ENCODE peak calls at places on chromosome 12, in four cellular contexts. One of them, this sample, is unnamed.

GRCh38 chr12:76020731-76021672 is 10.6 kb downstream of the PHLDA1 start:
- DNase-seq in psoas muscle: no peak
- DNase-seq in CD8-positive, alpha-beta memory T cell: peak
- DNase-seq in tibial artery: no peak
- DNase-seq in this sample: no peak

GRCh38 chr12:120236124-120236398 is 29.5 kb downstream of the PXN start:
- DNase-seq in psoas muscle: peak
- DNase-seq in CD8-positive, alpha-beta memory T cell: no peak
- DNase-seq in tibial artery: no peak
- DNase-seq in this sample: no peak

GRCh38 chr12:100591979-100592378 is 18.5 kb downstream of the GAS2L3 start:
- DNase-seq in psoas muscle: no peak
- DNase-seq in CD8-positive, alpha-beta memory T cell: no peak
- DNase-seq in tibial artery: no peak
- DNase-seq in this sample: no peak

GRCh38 chr12:12612403-12612802 is 727 bp downstream of the CREBL2 start:
- DNase-seq in psoas muscle: no peak
- DNase-seq in CD8-positive, alpha-beta memory T cell: peak
- DNase-seq in tibial artery: no peak
- DNase-seq in this sample: no peak

GRCh38 chr12:51218607-51219161 is 822 bp upstream of the POU6F1 start:
- DNase-seq in psoas muscle: no peak
- DNase-seq in CD8-positive, alpha-beta memory T cell: no peak
- DNase-seq in tibial artery: no peak
- DNase-seq in this sample: no peak

GRCh38 chr12:41619705-41620104 is 431.6 kb downstream of the PDZRN4 start:
- DNase-seq in psoas muscle: no peak
- DNase-seq in CD8-positive, alpha-beta memory T cell: no peak
- DNase-seq in tibial artery: no peak
- DNase-seq in this sample: no peak

GRCh38 chr12:54337854-54338650 is 13.1 kb downstream of the COPZ1 start:
- DNase-seq in psoas muscle: no peak
- DNase-seq in CD8-positive, alpha-beta memory T cell: no peak
- DNase-seq in tibial artery: no peak
- DNase-seq in this sample: no peak

GRCh38 chr12:78802593-78802992 is 62.0 kb upstream of the SYT1 start:
- DNase-seq in psoas muscle: no peak
- DNase-seq in CD8-positive, alpha-beta memory T cell: no peak
- DNase-seq in tibial artery: no peak
- DNase-seq in this sample: no peak

GRCh38 chr12:105369014-105369413 is 38.5 kb downstream of the C12orf75 start:
- DNase-seq in psoas muscle: no peak
- DNase-seq in CD8-positive, alpha-beta memory T cell: no peak
- DNase-seq in tibial artery: no peak
- DNase-seq in this sample: no peak

DNA sequence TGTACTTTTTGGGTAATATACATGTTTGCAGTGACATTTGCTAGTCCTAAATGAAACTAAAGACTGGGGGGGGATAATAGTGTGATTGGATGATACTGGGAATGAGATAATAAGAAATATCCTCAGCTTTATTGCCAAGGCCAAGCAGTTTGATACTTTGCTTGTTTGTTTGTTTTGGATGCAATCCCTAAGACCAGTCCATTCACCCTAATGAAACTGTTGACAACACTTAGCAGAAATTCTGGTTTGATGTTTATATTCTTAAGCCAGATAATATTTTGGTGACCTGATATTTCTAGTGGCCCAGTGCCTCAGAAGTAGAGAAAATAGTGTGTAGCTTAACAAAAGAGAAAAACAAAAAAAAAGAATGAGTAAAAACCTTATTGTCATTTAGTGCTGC is 1.8 kb downstream of the PHC1 start:
- DNase-seq in psoas muscle: no peak
- DNase-seq in CD8-positive, alpha-beta memory T cell: no peak
- DNase-seq in tibial artery: no peak
- DNase-seq in this sample: no peak
- H3K4me3 ChIP-seq in psoas muscle: no peak
- H3K4me3 ChIP-seq in CD8-positive, alpha-beta memory T cell: no peak
- H3K4me3 ChIP-seq in tibial artery: no peak
- H3K4me3 ChIP-seq in this sample: no peak

DNA sequence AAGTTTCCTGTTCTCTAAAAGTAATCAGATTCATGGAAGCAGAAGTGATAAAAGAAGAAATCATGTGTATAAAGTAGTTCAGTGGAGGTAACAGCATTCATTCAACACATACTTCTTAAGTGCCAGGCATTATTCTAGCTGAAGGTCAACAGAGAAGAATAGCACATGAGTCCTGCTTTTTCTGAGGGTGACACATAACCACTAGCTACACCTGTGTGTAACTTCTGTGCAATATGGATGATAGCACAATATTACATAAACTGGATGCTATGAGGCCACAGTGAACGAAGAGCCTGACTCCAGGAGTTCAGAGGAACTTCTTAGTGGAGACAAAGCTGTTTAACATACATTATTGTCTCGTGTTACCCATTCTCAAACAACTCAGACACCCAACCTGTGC is 114.3 kb upstream of the PCED1B start:
- DNase-seq in psoas muscle: no peak
- DNase-seq in CD8-positive, alpha-beta memory T cell: no peak
- DNase-seq in tibial artery: no peak
- DNase-seq in this sample: no peak
- H3K4me3 ChIP-seq in psoas muscle: peak
- H3K4me3 ChIP-seq in CD8-positive, alpha-beta memory T cell: no peak
- H3K4me3 ChIP-seq in tibial artery: no peak
- H3K4me3 ChIP-seq in this sample: no peak

DNA sequence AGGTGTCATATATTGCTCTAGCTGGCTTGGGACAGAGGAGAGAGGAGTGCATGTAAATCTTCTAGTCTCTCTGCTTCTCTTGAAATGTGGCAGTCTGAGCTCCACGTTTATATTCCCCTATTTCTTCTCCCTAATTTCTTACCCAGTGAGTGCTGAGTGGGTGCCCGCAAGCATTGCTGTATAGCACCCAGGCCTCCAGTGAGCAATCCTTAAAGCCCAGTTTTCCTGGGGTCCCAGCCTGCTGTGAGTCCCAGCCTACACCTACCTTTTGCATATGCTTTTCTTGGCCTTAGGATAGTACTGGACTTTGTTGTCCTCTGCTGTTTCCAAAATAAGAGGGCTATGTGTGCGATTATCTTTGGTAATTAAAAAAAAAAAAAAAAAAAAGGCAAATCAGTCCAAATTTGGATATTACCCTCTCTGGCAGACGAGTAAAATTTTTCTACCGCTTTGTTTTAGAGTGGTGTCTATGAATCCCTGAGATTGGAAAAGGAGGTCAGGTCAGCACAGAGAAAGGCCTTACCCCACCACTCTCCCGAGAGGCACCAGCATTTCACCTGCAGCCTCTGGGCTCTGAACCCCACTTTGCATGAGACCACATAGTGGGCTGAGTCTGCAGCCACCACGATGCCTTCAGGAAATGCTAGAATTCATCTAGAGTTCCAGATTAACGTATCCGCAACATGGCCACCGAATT is 1.1 kb downstream of the MGST1 start:
- DNase-seq in psoas muscle: no peak
- DNase-seq in CD8-positive, alpha-beta memory T cell: no peak
- DNase-seq in tibial artery: no peak
- DNase-seq in this sample: no peak
- H3K4me3 ChIP-seq in psoas muscle: peak
- H3K4me3 ChIP-seq in CD8-positive, alpha-beta memory T cell: no peak
- H3K4me3 ChIP-seq in tibial artery: peak
- H3K4me3 ChIP-seq in this sample: peak

GRCh38 chr12:50033317-50033679 is 8.0 kb upstream of the RACGAP1 start:
- DNase-seq in psoas muscle: no peak
- DNase-seq in CD8-positive, alpha-beta memory T cell: no peak
- DNase-seq in tibial artery: no peak
- DNase-seq in this sample: peak
- H3K4me3 ChIP-seq in psoas muscle: peak
- H3K4me3 ChIP-seq in CD8-positive, alpha-beta memory T cell: no peak
- H3K4me3 ChIP-seq in tibial artery: peak
- H3K4me3 ChIP-seq in this sample: peak

GRCh38 chr12:82873309-82873708 is 186.6 kb downstream of the TMTC2 start:
- DNase-seq in psoas muscle: no peak
- DNase-seq in CD8-positive, alpha-beta memory T cell: no peak
- DNase-seq in tibial artery: no peak
- DNase-seq in this sample: no peak

GRCh38 chr12:82866946-82867345 is 180.2 kb downstream of the TMTC2 start:
- DNase-seq in psoas muscle: no peak
- DNase-seq in CD8-positive, alpha-beta memory T cell: no peak
- DNase-seq in tibial artery: no peak
- DNase-seq in this sample: no peak

GRCh38 chr12:82873951-82874350 is 187.2 kb downstream of the TMTC2 start:
- DNase-seq in psoas muscle: no peak
- DNase-seq in CD8-positive, alpha-beta memory T cell: no peak
- DNase-seq in tibial artery: no peak
- DNase-seq in this sample: no peak

GRCh38 chr12:82867782-82868505 is 181.2 kb downstream of the TMTC2 start:
- DNase-seq in psoas muscle: no peak
- DNase-seq in CD8-positive, alpha-beta memory T cell: no peak
- DNase-seq in tibial artery: no peak
- DNase-seq in this sample: no peak

GRCh38 chr12:82870825-82871377 is 184.2 kb downstream of the TMTC2 start:
- DNase-seq in psoas muscle: no peak
- DNase-seq in CD8-positive, alpha-beta memory T cell: no peak
- DNase-seq in tibial artery: no peak
- DNase-seq in this sample: no peak
- H3K4me3 ChIP-seq in psoas muscle: no peak
- H3K4me3 ChIP-seq in CD8-positive, alpha-beta memory T cell: no peak
- H3K4me3 ChIP-seq in tibial artery: no peak
- H3K4me3 ChIP-seq in this sample: no peak

GRCh38 chr12:57553343-57554202 is 3.7 kb downstream of the KIF5A start:
- DNase-seq in psoas muscle: no peak
- DNase-seq in CD8-positive, alpha-beta memory T cell: no peak
- DNase-seq in tibial artery: no peak
- DNase-seq in this sample: no peak

GRCh38 chr12:57551637-57552305 is 1.9 kb downstream of the KIF5A start:
- DNase-seq in psoas muscle: no peak
- DNase-seq in CD8-positive, alpha-beta memory T cell: no peak
- DNase-seq in tibial artery: no peak
- DNase-seq in this sample: no peak

GRCh38 chr12:57552692-57553321 is 3.0 kb downstream of the KIF5A start:
- DNase-seq in psoas muscle: no peak
- DNase-seq in CD8-positive, alpha-beta memory T cell: no peak
- DNase-seq in tibial artery: no peak
- DNase-seq in this sample: no peak

GRCh38 chr12:57550628-57551549 is 1.0 kb downstream of the KIF5A start:
- DNase-seq in psoas muscle: no peak
- DNase-seq in CD8-positive, alpha-beta memory T cell: no peak
- DNase-seq in tibial artery: no peak
- DNase-seq in this sample: no peak

GRCh38 chr12:57552306-57552651 is 2.4 kb downstream of the KIF5A start:
- DNase-seq in psoas muscle: no peak
- DNase-seq in CD8-positive, alpha-beta memory T cell: no peak
- DNase-seq in tibial artery: no peak
- DNase-seq in this sample: no peak
- H3K4me3 ChIP-seq in psoas muscle: no peak
- H3K4me3 ChIP-seq in CD8-positive, alpha-beta memory T cell: no peak
- H3K4me3 ChIP-seq in tibial artery: no peak
- H3K4me3 ChIP-seq in this sample: no peak

GRCh38 chr12:6980740-6981139 is 10.0 kb downstream of the EMG1 start:
- DNase-seq in psoas muscle: no peak
- DNase-seq in CD8-positive, alpha-beta memory T cell: no peak
- DNase-seq in tibial artery: no peak
- DNase-seq in this sample: no peak

GRCh38 chr12:6979021-6979420 is 8.3 kb downstream of the EMG1 start:
- DNase-seq in psoas muscle: no peak
- DNase-seq in CD8-positive, alpha-beta memory T cell: no peak
- DNase-seq in tibial artery: no peak
- DNase-seq in this sample: no peak

GRCh38 chr12:6978188-6978986 is 7.7 kb downstream of the EMG1 start:
- DNase-seq in psoas muscle: no peak
- DNase-seq in CD8-positive, alpha-beta memory T cell: no peak
- DNase-seq in tibial artery: no peak
- DNase-seq in this sample: no peak

GRCh38 chr12:6980075-6980474 is 9.4 kb downstream of the EMG1 start:
- DNase-seq in psoas muscle: no peak
- DNase-seq in CD8-positive, alpha-beta memory T cell: no peak
- DNase-seq in tibial artery: no peak
- DNase-seq in this sample: no peak

GRCh38 chr12:6979453-6979852 is 8.7 kb downstream of the EMG1 start:
- DNase-seq in psoas muscle: no peak
- DNase-seq in CD8-positive, alpha-beta memory T cell: no peak
- DNase-seq in tibial artery: no peak
- DNase-seq in this sample: no peak
- H3K4me3 ChIP-seq in psoas muscle: no peak
- H3K4me3 ChIP-seq in CD8-positive, alpha-beta memory T cell: no peak
- H3K4me3 ChIP-seq in tibial artery: no peak
- H3K4me3 ChIP-seq in this sample: no peak

DNA sequence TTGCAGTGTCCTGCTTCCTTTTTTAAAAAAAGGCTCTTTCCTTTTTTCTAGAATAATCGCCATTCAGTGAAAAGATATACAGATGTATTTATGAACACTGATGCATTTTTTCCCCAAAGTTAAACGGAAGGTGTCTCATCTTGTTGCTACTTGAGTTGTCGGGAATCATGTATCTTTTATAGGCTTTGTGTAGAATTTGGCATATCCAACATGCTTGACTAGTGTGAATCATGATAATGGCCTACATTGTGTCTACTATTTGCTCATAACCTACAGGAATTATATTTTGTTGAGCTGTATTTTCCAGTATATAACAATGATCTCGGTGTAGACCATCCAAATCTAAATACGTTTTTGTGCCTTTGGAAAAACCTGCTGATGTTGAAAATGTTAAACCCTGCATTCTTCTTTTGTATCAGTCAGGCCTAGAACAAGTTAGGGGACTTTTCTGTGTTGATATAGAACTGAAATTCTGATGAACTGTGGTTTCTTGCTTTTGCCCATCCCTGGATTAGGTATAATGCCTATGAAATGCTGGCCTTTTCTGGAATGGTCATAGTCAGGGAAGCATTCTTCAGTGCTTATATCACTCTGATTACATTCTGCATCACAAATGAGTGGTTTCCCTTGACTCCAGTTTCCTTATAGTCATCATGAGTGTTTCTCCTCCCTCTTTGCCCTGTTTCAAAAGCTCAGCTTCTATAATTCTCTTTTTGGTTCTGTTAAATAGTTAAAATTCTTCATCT is 10.8 kb downstream of the BMAL2 start:
- DNase-seq in psoas muscle: no peak
- DNase-seq in CD8-positive, alpha-beta memory T cell: no peak
- DNase-seq in tibial artery: no peak
- DNase-seq in this sample: no peak
- H3K4me3 ChIP-seq in psoas muscle: no peak
- H3K4me3 ChIP-seq in CD8-positive, alpha-beta memory T cell: no peak
- H3K4me3 ChIP-seq in tibial artery: no peak
- H3K4me3 ChIP-seq in this sample: no peak